ENCODE peak calls at places on chromosomes 12 and 14, in eight cellular contexts. C is SJCRH30, G is stomach, U is SK-N-SH, J is Caco-2, H is hepatocyte, K is breast epithelium, I is thoracic aorta. E is an unnamed sample.

GRCh38 chr14:90514015-90514398 is 117.2 kb downstream of the CALM1 start:
- DNase-seq in C (no peak), G (no peak), I (no peak), K (no peak), H (peak; percentile 68), U (no peak), J (peak; percentile 43), E (peak; percentile 42)

GRCh38 chr14:91409991-91410401 is 7.6 kb downstream of the CCDC88C start:
- DNase-seq in H (no peak), J (no peak), U (no peak), G (no peak), I (no peak), K (peak; percentile 10), C (no peak), E (no peak)

GRCh38 chr12:107322063-107322462 is 228.7 kb upstream of the CRY1 start:
- DNase-seq in H (no peak), I (no peak), K (no peak), G (no peak), U (no peak), J (no peak), C (no peak), E (no peak)

GRCh38 chr14:33617154-33617553 is 333.7 kb downstream of the EGLN3 start:
- DNase-seq in I (no peak), K (no peak), J (no peak), G (no peak), U (no peak), C (no peak), H (peak; percentile 6), E (no peak)

GRCh38 chr14:103317251-103317650 is 16.8 kb upstream of the EIF5 start:
- DNase-seq in H (no peak), C (no peak), I (no peak), U (no peak), J (no peak), G (no peak), K (no peak), E (no peak)

GRCh38 chr12:115070313-115070712 is 386.3 kb upstream of the TBX3 start:
- DNase-seq in C (no peak), K (no peak), I (no peak), U (no peak), J (no peak), H (no peak), G (no peak), E (no peak)

GRCh38 chr12:108806350-108806749 is 51.0 kb downstream of the SSH1 start:
- DNase-seq in C (no peak), H (no peak), J (no peak), I (no peak), K (no peak), U (no peak), G (no peak), E (no peak)

GRCh38 chr12:62631531-62632520 is 165.2 kb downstream of the MON2 start:
- DNase-seq in G (peak; percentile 43), I (no peak), U (peak; percentile 89), J (peak; percentile 37), C (no peak), H (peak; percentile 73), K (peak; percentile 69), E (peak; percentile 61)

GRCh38 chr14:103122578-103123127 is 608 bp upstream of the TNFAIP2 start:
- DNase-seq in C (peak; percentile 65), G (no peak), H (no peak), U (peak; percentile 60), J (no peak), I (no peak), K (no peak), E (no peak)

GRCh38 chr12:103956515-103957027 is 9.1 kb upstream of the TDG start:
- DNase-seq in H (no peak), K (no peak), C (no peak), G (no peak), U (no peak), J (peak; percentile 47), I (no peak), E (no peak)

GRCh38 chr14:51652168-51653095 is 722 bp downstream of the FRMD6 start:
- DNase-seq in G (peak; percentile 38), K (peak; percentile 55), U (peak; percentile 74), H (no peak), J (no peak), C (peak; percentile 41), I (no peak), E (peak; percentile 35)

GRCh38 chr14:101559250-101559623 is 2.1 kb upstream of the DIO3 start:
- DNase-seq in K (no peak), H (no peak), U (peak; percentile 26), G (no peak), C (no peak), J (no peak), I (no peak), E (no peak)

GRCh38 chr12:52580496-52580895 is 6.9 kb upstream of the KRT74 start:
- DNase-seq in C (no peak), U (no peak), J (no peak), G (no peak), K (no peak), I (no peak), H (no peak), E (no peak)

GRCh38 chr12:93846936-93847516 is 169.9 kb downstream of the CRADD start:
- DNase-seq in H (no peak), U (no peak), I (no peak), K (no peak), J (no peak), G (no peak), C (no peak), E (no peak)

GRCh38 chr12:58564721-58565120 is 355.6 kb downstream of the LRIG3 start:
- DNase-seq in I (no peak), C (no peak), U (no peak), H (no peak), J (no peak), G (no peak), K (no peak), E (no peak)

GRCh38 chr12:41576925-41577324 is 388.8 kb downstream of the PDZRN4 start:
- DNase-seq in H (no peak), G (no peak), K (no peak), J (no peak), I (no peak), U (no peak), C (no peak), E (no peak)

GRCh38 chr14:78519863-78520262 is 349.7 kb downstream of the NRXN3 start:
- DNase-seq in G (no peak), K (no peak), J (peak; percentile 60), U (no peak), H (peak; percentile 73), I (no peak), C (peak; percentile 47), E (peak; percentile 8)

GRCh38 chr12:80058586-80058985 is 40.8 kb upstream of the OTOGL start:
- DNase-seq in J (no peak), G (no peak), C (no peak), I (no peak), K (no peak), U (no peak), H (no peak), E (no peak)

GRCh38 chr12:47165934-47166333 is 86.2 kb upstream of the AMIGO2 start:
- DNase-seq in H (no peak), K (no peak), G (no peak), I (no peak), C (no peak), U (no peak), J (no peak), E (no peak)

GRCh38 chr14:51816031-51816430 is 44.4 kb upstream of the GNG2 start:
- DNase-seq in C (no peak), J (no peak), K (no peak), G (no peak), I (no peak), U (no peak), H (no peak), E (no peak)

DNA sequence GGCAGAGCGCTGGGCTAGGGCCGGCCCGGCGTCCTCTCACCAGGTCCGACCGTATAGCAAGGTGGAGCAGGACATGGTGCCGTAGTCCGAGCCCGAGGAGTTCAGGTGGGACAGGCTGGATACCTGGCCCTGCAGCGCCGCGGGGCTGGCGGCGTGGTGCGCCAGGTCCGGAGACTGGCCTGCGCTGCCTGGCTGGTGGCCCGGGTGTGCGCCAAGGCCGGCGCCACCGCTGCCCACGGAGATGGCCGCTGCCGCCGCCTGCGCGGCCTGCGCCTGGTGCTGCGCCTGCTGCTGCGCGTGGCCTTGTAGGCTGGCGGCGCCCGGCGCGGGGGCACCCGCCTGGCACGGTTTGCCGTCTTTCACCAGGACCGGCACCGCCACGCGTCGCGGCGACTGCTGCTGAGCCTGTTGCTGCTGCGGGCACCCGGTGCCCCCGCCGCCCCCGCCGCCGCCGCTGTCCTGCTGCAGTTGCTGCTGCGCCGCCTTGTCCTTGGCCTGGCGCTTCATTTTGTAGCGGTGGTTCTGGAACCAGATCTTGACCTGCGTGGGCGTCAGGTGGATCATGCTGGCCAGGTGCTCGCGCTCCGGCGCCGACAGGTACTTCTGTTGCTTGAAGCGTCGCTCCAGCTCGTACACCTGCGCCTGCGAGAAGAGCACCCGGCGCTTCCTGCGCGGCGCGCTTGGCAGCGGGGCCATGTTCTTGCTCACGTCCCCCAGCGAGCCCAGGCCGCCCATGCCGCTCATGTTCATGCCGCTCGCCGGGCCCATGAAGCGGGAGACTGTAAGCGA is 2.6 kb downstream of the NKX2-1 start:
- DNase-seq in J (no peak), H (no peak), K (no peak), I (no peak), G (no peak), C (no peak), U (peak; percentile 19), E (no peak)
- H3K9me3 ChIP-seq in J (no peaks in the 10 kb centered on the region), H (no peaks in the 10 kb centered on the region), K (no peaks in the 10 kb centered on the region), I (no peaks in the 10 kb centered on the region), G (no peaks in the 10 kb centered on the region), C (no peaks in the 10 kb centered on the region), U (no peaks in the 10 kb centered on the region), E (no peaks in the 10 kb centered on the region)

GRCh38 chr14:105907276-105907675 is 380.9 kb downstream of the TMEM121 start:
- DNase-seq in U (no peak), H (no peak), I (no peak), G (no peak), C (no peak), J (no peak), K (no peak), E (no peak)
- H3K9me3 ChIP-seq in U (no peaks in the 10 kb centered on the region), H (no peaks in the 10 kb centered on the region), I (no peaks in the 10 kb centered on the region), G (no peaks in the 10 kb centered on the region), C (no peaks in the 10 kb centered on the region), J (no peaks in the 10 kb centered on the region), K (peaks cover 9% of the 10 kb centered on the region), E (no peaks in the 10 kb centered on the region)

DNA sequence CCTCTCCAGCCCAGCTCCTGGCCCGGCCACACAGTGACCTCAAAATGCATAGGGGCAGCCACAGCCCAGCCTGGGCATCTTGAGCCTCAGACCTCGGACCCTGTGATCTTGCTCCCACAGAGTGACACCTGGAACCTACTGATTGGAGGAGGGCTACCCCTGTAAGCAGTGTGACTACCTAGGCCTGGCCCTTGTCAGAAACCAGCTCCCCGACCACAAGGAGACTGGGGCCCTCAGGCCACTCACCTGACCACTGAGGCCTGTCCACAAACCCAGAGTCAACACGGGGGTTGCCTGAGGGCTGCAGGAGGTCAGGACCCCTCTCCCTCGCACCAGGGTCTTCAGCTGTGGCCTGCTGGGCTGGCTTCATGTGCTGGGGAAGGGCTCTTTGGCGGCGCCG is 9.0 kb downstream of the ANHX start:
- DNase-seq in J (no peak), I (no peak), U (no peak), K (no peak), H (no peak), C (no peak), G (no peak), E (no peak)
- H3K9me3 ChIP-seq in J (no peaks in the 10 kb centered on the region), I (no peaks in the 10 kb centered on the region), U (no peaks in the 10 kb centered on the region), K (peaks cover 25% of the 10 kb centered on the region), H (no peaks in the 10 kb centered on the region), C (no peaks in the 10 kb centered on the region), G (peaks cover 3% of the 10 kb centered on the region), E (peaks cover 14% of the 10 kb centered on the region)

DNA sequence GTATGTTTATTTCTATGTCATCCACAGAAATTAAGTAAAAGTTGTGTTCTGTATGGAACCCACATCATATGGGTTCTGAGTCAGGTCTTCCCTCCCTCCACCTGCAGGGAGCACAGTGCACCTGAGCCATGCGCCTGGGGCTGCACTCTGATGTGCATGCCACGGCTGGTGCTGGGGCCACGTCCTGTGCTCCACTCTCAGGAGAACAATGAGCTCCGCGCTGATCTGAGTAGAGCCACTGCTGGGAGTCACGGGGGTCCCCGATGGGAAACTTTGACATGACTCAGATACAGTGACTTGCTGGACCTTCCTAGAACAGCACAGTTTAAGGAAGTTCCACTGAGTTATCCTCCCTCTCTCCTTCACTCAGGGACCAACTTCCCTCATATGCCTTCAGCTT is 683.4 kb downstream of the TMEM121 start:
- DNase-seq in C (no peak), G (no peak), J (no peak), I (no peak), K (no peak), H (no peak), U (no peak), E (no peak)
- H3K9me3 ChIP-seq in C (no peaks in the 10 kb centered on the region), G (no peaks in the 10 kb centered on the region), J (peaks cover 6% of the 10 kb centered on the region), I (no peaks in the 10 kb centered on the region), K (no peaks in the 10 kb centered on the region), H (no peaks in the 10 kb centered on the region), U (no peaks in the 10 kb centered on the region), E (no peaks in the 10 kb centered on the region)

E was measured in transverse colon.